ENCODE peak calls at places on chromosomes 1 and 21, in four cellular contexts. One of them, this sample, is unnamed.

GRCh38 chr1:181356505-181357340 is 126.6 kb upstream of the CACNA1E start:
- DNase-seq in stimulated activated CD4-positive, alpha-beta T cell treated with anti-CD3 and anti-CD28 coated beads, Interleukin-4, amount 100 ng/mL, for 48 hours: no peak
- DNase-seq in activated naive CD4-positive, alpha-beta T cell treated with anti-CD3 and anti-CD28 coated beads, Interleukin-2, amount 10 ng/mL, durations not matched to agents 7 days and 5 days: no peak
- DNase-seq in lung microvascular endothelial cell: no peak
- DNase-seq in this sample: no peak

GRCh38 chr1:155174334-155175280 is 958 bp downstream of the TRIM46 start:
- DNase-seq in stimulated activated CD4-positive, alpha-beta T cell treated with anti-CD3 and anti-CD28 coated beads, Interleukin-4, amount 100 ng/mL, for 48 hours: peak
- DNase-seq in activated naive CD4-positive, alpha-beta T cell treated with anti-CD3 and anti-CD28 coated beads, Interleukin-2, amount 10 ng/mL, durations not matched to agents 7 days and 5 days: peak
- DNase-seq in lung microvascular endothelial cell: peak
- DNase-seq in this sample: peak

GRCh38 chr1:165387505-165387904 is 31.0 kb upstream of the LMX1A start:
- DNase-seq in stimulated activated CD4-positive, alpha-beta T cell treated with anti-CD3 and anti-CD28 coated beads, Interleukin-4, amount 100 ng/mL, for 48 hours: no peak
- DNase-seq in activated naive CD4-positive, alpha-beta T cell treated with anti-CD3 and anti-CD28 coated beads, Interleukin-2, amount 10 ng/mL, durations not matched to agents 7 days and 5 days: no peak
- DNase-seq in lung microvascular endothelial cell: peak
- DNase-seq in this sample: no peak

GRCh38 chr1:84855947-84856660 is 36.9 kb downstream of the LPAR3 start:
- DNase-seq in stimulated activated CD4-positive, alpha-beta T cell treated with anti-CD3 and anti-CD28 coated beads, Interleukin-4, amount 100 ng/mL, for 48 hours: no peak
- DNase-seq in activated naive CD4-positive, alpha-beta T cell treated with anti-CD3 and anti-CD28 coated beads, Interleukin-2, amount 10 ng/mL, durations not matched to agents 7 days and 5 days: no peak
- DNase-seq in lung microvascular endothelial cell: peak
- DNase-seq in this sample: no peak

GRCh38 chr1:31505884-31506497 is 70.3 kb upstream of the TINAGL1 start:
- DNase-seq in stimulated activated CD4-positive, alpha-beta T cell treated with anti-CD3 and anti-CD28 coated beads, Interleukin-4, amount 100 ng/mL, for 48 hours: no peak
- DNase-seq in activated naive CD4-positive, alpha-beta T cell treated with anti-CD3 and anti-CD28 coated beads, Interleukin-2, amount 10 ng/mL, durations not matched to agents 7 days and 5 days: peak
- DNase-seq in lung microvascular endothelial cell: no peak
- DNase-seq in this sample: peak

GRCh38 chr1:206672844-206673758 is 11.6 kb upstream of the MAPKAPK2 start:
- DNase-seq in stimulated activated CD4-positive, alpha-beta T cell treated with anti-CD3 and anti-CD28 coated beads, Interleukin-4, amount 100 ng/mL, for 48 hours: no peak
- DNase-seq in activated naive CD4-positive, alpha-beta T cell treated with anti-CD3 and anti-CD28 coated beads, Interleukin-2, amount 10 ng/mL, durations not matched to agents 7 days and 5 days: no peak
- DNase-seq in lung microvascular endothelial cell: peak
- DNase-seq in this sample: no peak

GRCh38 chr1:89786628-89787214 is 34.1 kb upstream of the LRRC8D start:
- DNase-seq in stimulated activated CD4-positive, alpha-beta T cell treated with anti-CD3 and anti-CD28 coated beads, Interleukin-4, amount 100 ng/mL, for 48 hours: no peak
- DNase-seq in activated naive CD4-positive, alpha-beta T cell treated with anti-CD3 and anti-CD28 coated beads, Interleukin-2, amount 10 ng/mL, durations not matched to agents 7 days and 5 days: no peak
- DNase-seq in lung microvascular endothelial cell: no peak
- DNase-seq in this sample: no peak

GRCh38 chr21:37095821-37096220 is 22.8 kb downstream of the TTC3 start:
- DNase-seq in stimulated activated CD4-positive, alpha-beta T cell treated with anti-CD3 and anti-CD28 coated beads, Interleukin-4, amount 100 ng/mL, for 48 hours: no peak
- DNase-seq in activated naive CD4-positive, alpha-beta T cell treated with anti-CD3 and anti-CD28 coated beads, Interleukin-2, amount 10 ng/mL, durations not matched to agents 7 days and 5 days: no peak
- DNase-seq in lung microvascular endothelial cell: no peak
- DNase-seq in this sample: no peak

GRCh38 chr1:8011923-8012858 is 13.9 kb downstream of the ERRFI1 start:
- DNase-seq in stimulated activated CD4-positive, alpha-beta T cell treated with anti-CD3 and anti-CD28 coated beads, Interleukin-4, amount 100 ng/mL, for 48 hours: no peak
- DNase-seq in activated naive CD4-positive, alpha-beta T cell treated with anti-CD3 and anti-CD28 coated beads, Interleukin-2, amount 10 ng/mL, durations not matched to agents 7 days and 5 days: no peak
- DNase-seq in lung microvascular endothelial cell: no peak
- DNase-seq in this sample: no peak

GRCh38 chr1:229784834-229785233 is 158.8 kb downstream of the URB2 start:
- DNase-seq in stimulated activated CD4-positive, alpha-beta T cell treated with anti-CD3 and anti-CD28 coated beads, Interleukin-4, amount 100 ng/mL, for 48 hours: no peak
- DNase-seq in activated naive CD4-positive, alpha-beta T cell treated with anti-CD3 and anti-CD28 coated beads, Interleukin-2, amount 10 ng/mL, durations not matched to agents 7 days and 5 days: no peak
- DNase-seq in lung microvascular endothelial cell: no peak
- DNase-seq in this sample: no peak

GRCh38 chr1:95168638-95169411 is 51.7 kb downstream of the TLCD4 start:
- DNase-seq in stimulated activated CD4-positive, alpha-beta T cell treated with anti-CD3 and anti-CD28 coated beads, Interleukin-4, amount 100 ng/mL, for 48 hours: no peak
- DNase-seq in activated naive CD4-positive, alpha-beta T cell treated with anti-CD3 and anti-CD28 coated beads, Interleukin-2, amount 10 ng/mL, durations not matched to agents 7 days and 5 days: no peak
- DNase-seq in lung microvascular endothelial cell: no peak
- DNase-seq in this sample: no peak

GRCh38 chr1:66549017-66549416 is 15.1 kb downstream of the SGIP1 start:
- DNase-seq in stimulated activated CD4-positive, alpha-beta T cell treated with anti-CD3 and anti-CD28 coated beads, Interleukin-4, amount 100 ng/mL, for 48 hours: no peak
- DNase-seq in activated naive CD4-positive, alpha-beta T cell treated with anti-CD3 and anti-CD28 coated beads, Interleukin-2, amount 10 ng/mL, durations not matched to agents 7 days and 5 days: no peak
- DNase-seq in lung microvascular endothelial cell: no peak
- DNase-seq in this sample: no peak

GRCh38 chr1:22841754-22842370 is 130.8 kb downstream of the LACTBL1 start:
- DNase-seq in stimulated activated CD4-positive, alpha-beta T cell treated with anti-CD3 and anti-CD28 coated beads, Interleukin-4, amount 100 ng/mL, for 48 hours: no peak
- DNase-seq in activated naive CD4-positive, alpha-beta T cell treated with anti-CD3 and anti-CD28 coated beads, Interleukin-2, amount 10 ng/mL, durations not matched to agents 7 days and 5 days: no peak
- DNase-seq in lung microvascular endothelial cell: no peak
- DNase-seq in this sample: no peak

GRCh38 chr1:214317734-214318133 is 36.8 kb downstream of the SMYD2 start:
- DNase-seq in stimulated activated CD4-positive, alpha-beta T cell treated with anti-CD3 and anti-CD28 coated beads, Interleukin-4, amount 100 ng/mL, for 48 hours: no peak
- DNase-seq in activated naive CD4-positive, alpha-beta T cell treated with anti-CD3 and anti-CD28 coated beads, Interleukin-2, amount 10 ng/mL, durations not matched to agents 7 days and 5 days: no peak
- DNase-seq in lung microvascular endothelial cell: no peak
- DNase-seq in this sample: no peak

GRCh38 chr1:16153110-16153998 is 2.5 kb downstream of the EPHA2 start:
- DNase-seq in stimulated activated CD4-positive, alpha-beta T cell treated with anti-CD3 and anti-CD28 coated beads, Interleukin-4, amount 100 ng/mL, for 48 hours: no peak
- DNase-seq in activated naive CD4-positive, alpha-beta T cell treated with anti-CD3 and anti-CD28 coated beads, Interleukin-2, amount 10 ng/mL, durations not matched to agents 7 days and 5 days: no peak
- DNase-seq in lung microvascular endothelial cell: no peak
- DNase-seq in this sample: no peak

This sample was measured in activated CD4-positive, alpha-beta memory T cell treated with anti-CD3 and anti-CD28 coated beads, Interleukin-2, amount 10 ng/mL, durations not matched to agents 7 days and 5 days.